ENCODE peak calls at places on chromosomes 6 and 20, in ten cellular contexts. F is IMR-90, U is H9, G is fibroblast of lung, S is PC-3, Y is neural progenitor cell, Q is H1, C is GM23338, R is hepatocyte, K is MM.1S. P is an unnamed sample.

GRCh38 chr20:22180244-22180643 is 404.1 kb downstream of the FOXA2 start:
- DNase-seq in F (no peak), U (peak; percentile 41), G (no peak), S (no peak), Y (peak; percentile 31), Q (no peak), C (peak; percentile 58), R (no peak), K (no peak), P (no peak)

GRCh38 chr6:138287144-138287955 is 69.1 kb upstream of the PBOV1 start:
- DNase-seq in F (no peak), U (peak; percentile 77), G (no peak), S (peak; percentile 63), Y (peak; percentile 47), Q (no peak), C (peak; percentile 78), R (peak; percentile 69), K (peak; percentile 66), P (no peak)

GRCh38 chr6:5472583-5472982 is 211.3 kb downstream of the FARS2 start:
- DNase-seq in F (no peak), U (no peak), G (no peak), S (peak; percentile 73), Y (no peak), Q (no peak), C (no peak), R (no peak), K (no peak), P (no peak)

GRCh38 chr6:44100088-44100550 is 27.1 kb downstream of the MRPL14 start:
- DNase-seq in F (peak; percentile 37), U (no peak), G (peak; percentile 28), S (peak; percentile 67), Y (peak; percentile 50), Q (no peak), C (peak; percentile 53), R (peak; percentile 62), K (peak; percentile 55), P (no peak)

GRCh38 chr20:37336369-37337207 is 9.4 kb upstream of the SRC start:
- DNase-seq in F (peak; percentile 20), U (peak; percentile 72), G (no peak), S (no peak), Y (peak; percentile 67), Q (no peak), C (peak; percentile 59), R (peak; percentile 44), K (peak; percentile 19), P (no peak)

GRCh38 chr20:47220161-47220582 is 136.3 kb downstream of the ZMYND8 start:
- DNase-seq in F (no peak), U (peak; percentile 53), G (peak; percentile 41), S (peak; percentile 55), Y (peak; percentile 66), Q (no peak), C (peak; percentile 85), R (no peak), K (no peak), P (peak; percentile 32)

GRCh38 chr6:147205690-147206600 is 1.7 kb downstream of the STXBP5 start:
- DNase-seq in F (peak; percentile 5), U (no peak), G (peak; percentile 56), S (no peak), Y (peak; percentile 11), Q (no peak), C (no peak), R (no peak), K (no peak), P (no peak)

GRCh38 chr6:34587325-34587724 is 31.2 kb upstream of the SPDEF start:
- DNase-seq in F (no peak), U (no peak), G (no peak), S (no peak), Y (no peak), Q (no peak), C (no peak), R (no peak), K (no peak), P (no peak)

GRCh38 chr20:37161830-37162549 is 17.1 kb upstream of the RPN2 start:
- DNase-seq in F (no peak), U (no peak), G (no peak), S (no peak), Y (no peak), Q (no peak), C (no peak), R (no peak), K (no peak), P (no peak)

GRCh38 chr6:53725791-53726575 is 60.4 kb upstream of the KLHL31 start:
- DNase-seq in F (peak; percentile 69), U (peak; percentile 83), G (peak; percentile 71), S (peak; percentile 83), Y (peak; percentile 87), Q (peak; percentile 39), C (peak; percentile 88), R (peak; percentile 87), K (peak; percentile 77), P (peak; percentile 67)

GRCh38 chr6:36252005-36252404 is 17.9 kb upstream of the PNPLA1 start:
- DNase-seq in F (no peak), U (no peak), G (no peak), S (no peak), Y (no peak), Q (no peak), C (no peak), R (no peak), K (no peak), P (no peak)

GRCh38 chr20:11687546-11688292 is 230.0 kb upstream of the BTBD3 start:
- DNase-seq in F (no peak), U (no peak), G (no peak), S (peak; percentile 75), Y (no peak), Q (no peak), C (no peak), R (peak; percentile 69), K (no peak), P (no peak)

GRCh38 chr20:45450097-45450818 is 19.3 kb upstream of the WFDC2 start:
- DNase-seq in F (peak; percentile 51), U (peak; percentile 47), G (peak; percentile 64), S (peak; percentile 77), Y (peak; percentile 70), Q (no peak), C (peak; percentile 91), R (peak; percentile 76), K (peak; percentile 44), P (no peak)

GRCh38 chr6:37648465-37649330 is 49.0 kb downstream of the MDGA1 start:
- DNase-seq in F (no peak), U (peak; percentile 99), G (no peak), S (no peak), Y (peak; percentile 79), Q (peak; percentile 77), C (peak; percentile 98), R (peak; percentile 48), K (no peak), P (peak; percentile 23)

GRCh38 chr6:159762681-159763293 is 942 bp downstream of the ACAT2 start:
- DNase-seq in F (no peak), U (no peak), G (no peak), S (no peak), Y (peak; percentile 28), Q (no peak), C (peak; percentile 20), R (peak; percentile 57), K (peak; percentile 9), P (no peak)

GRCh38 chr20:31811796-31812728 is 7.1 kb upstream of the MYLK2 start:
- DNase-seq in F (peak; percentile 96), U (no peak), G (peak; percentile 94), S (no peak), Y (no peak), Q (no peak), C (no peak), R (no peak), K (no peak), P (no peak)
- H2AFZ ChIP-seq in F (peak overlapping the region; percentile 78), U (no peak overlapping the region), G (no peak overlapping the region), S (no peak overlapping the region), Y (no peak overlapping the region), Q (no peak overlapping the region), C (no peak overlapping the region), R (no peak overlapping the region), K (no peak overlapping the region), P (no peak overlapping the region)

DNA sequence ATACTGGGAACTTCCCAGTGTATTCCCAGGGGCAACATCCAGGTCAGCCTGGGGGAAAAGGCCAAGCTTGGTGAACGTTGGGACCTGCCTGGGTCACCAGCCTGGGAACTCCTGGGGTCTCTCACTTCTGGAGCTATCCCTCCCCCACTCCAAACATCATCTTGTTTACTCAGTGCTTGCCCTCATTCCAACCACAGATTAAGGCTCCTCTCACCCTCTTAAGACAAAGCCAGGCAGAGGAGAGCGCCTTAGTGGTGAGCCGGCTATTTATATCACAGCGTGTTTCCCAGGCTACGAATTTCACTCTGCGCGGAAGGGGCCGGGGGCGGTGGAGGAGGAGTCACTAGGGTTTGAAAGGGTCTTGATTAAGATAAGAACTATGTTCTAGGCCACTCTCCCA is 12.1 kb downstream of the PRPH2 start:
- DNase-seq in F (peak; percentile 61), U (no peak), G (no peak), S (no peak), Y (peak; percentile 74), Q (no peak), C (peak; percentile 47), R (peak; percentile 31), K (no peak), P (peak; percentile 30)
- H2AFZ ChIP-seq in F (peak overlapping the region; percentile 23), U (no peak overlapping the region), G (no peak overlapping the region), S (no peak overlapping the region), Y (peak overlapping the region; percentile 86), Q (peak overlapping the region; percentile 63), C (peak overlapping the region; percentile 80), R (no peak overlapping the region), K (no peak overlapping the region), P (peak overlapping the region; percentile 84)

GRCh38 chr6:29919506-29919905 is 22.8 kb upstream of the HLA-A start:
- DNase-seq in F (no peak), U (no peak), G (no peak), S (no peak), Y (no peak), Q (no peak), C (no peak), R (no peak), K (no peak), P (no peak)
- H2AFZ ChIP-seq in F (no peak overlapping the region), U (no peak overlapping the region), G (no peak overlapping the region), S (no peak overlapping the region), Y (no peak overlapping the region), Q (no peak overlapping the region), C (no peak overlapping the region), R (no peak overlapping the region), K (no peak overlapping the region), P (no peak overlapping the region)

GRCh38 chr6:108116781-108117426 is 42.4 kb upstream of the OSTM1 start:
- DNase-seq in F (no peak), U (peak; percentile 36), G (no peak), S (no peak), Y (peak; percentile 58), Q (no peak), C (peak; percentile 55), R (no peak), K (no peak), P (no peak)

GRCh38 chr6:108113557-108114519 is 39.3 kb upstream of the OSTM1 start:
- DNase-seq in F (peak; percentile 48), U (peak; percentile 81), G (peak; percentile 71), S (peak; percentile 64), Y (peak; percentile 76), Q (no peak), C (peak; percentile 86), R (peak; percentile 64), K (peak; percentile 46), P (peak; percentile 62)

GRCh38 chr6:108115598-108116058 is 41.1 kb upstream of the OSTM1 start:
- DNase-seq in F (peak; percentile 11), U (peak; percentile 69), G (peak; percentile 33), S (peak; percentile 65), Y (peak; percentile 69), Q (no peak), C (peak; percentile 80), R (peak; percentile 63), K (no peak), P (peak; percentile 39)

GRCh38 chr6:108116424-108116780 is 41.9 kb upstream of the OSTM1 start:
- DNase-seq in F (no peak), U (no peak), G (no peak), S (no peak), Y (no peak), Q (no peak), C (no peak), R (no peak), K (no peak), P (no peak)

GRCh38 chr6:108114861-108115597 is 40.5 kb upstream of the OSTM1 start:
- DNase-seq in F (peak; percentile 55), U (peak; percentile 78), G (peak; percentile 59), S (peak; percentile 34), Y (peak; percentile 89), Q (no peak), C (peak; percentile 87), R (peak; percentile 62), K (no peak), P (peak; percentile 65)
- H2AFZ ChIP-seq in F (peak overlapping the region; percentile 85), U (no peak overlapping the region), G (peak overlapping the region; percentile 66), S (peak overlapping the region; percentile 82), Y (peak overlapping the region; percentile 93), Q (no peak overlapping the region), C (peak overlapping the region; percentile 66), R (peak overlapping the region; percentile 53), K (no peak overlapping the region), P (peak overlapping the region; percentile 80)